ENCODE peak calls at places on chromosomes 2 and 18, in ten cellular contexts. W is activated T-helper 1 cell treated with anti-CD3 and anti-CD28 coated beads, Interleukin-12 subunit alpha, Interleukin-12 subunit beta, Interleukin-2, Interleukin-4 antibody, amounts not matched to agents 30 ng/mL and 10 ng/mL and 1 ng/mL, durations not matched to agents 14 hours and 24 hours and 36 hours; V is NCI-H748 treated with DMSO at 0.1 percent for 48 hours; R is amniotic stem cell; X is GM13977; Z is stimulated activated naive B cell treated with anti-CD40 and anti-IgM and Interleukin-4, amounts not matched to agents 10 μg/mL and 1 μg/mL and 100 μg/mL, for 72 hours; C is neural crest cell; I is GM12892; B is activated T-cell treated with anti-CD3 and anti-CD28 coated beads for 24 hours; H is CD8-positive, alpha-beta T cell. G is an unnamed sample.

GRCh38 chr2:239954166-239955085 is 70.7 kb downstream of the NDUFA10 start:
- DNase-seq in W (no peak), V (no peak), R (no peak), X (no peak), Z (no peak), C (no peak), I (no peak), B (no peak), H (no peak), G (no peak)

GRCh38 chr2:156379069-156379468 is 46.5 kb upstream of the NR4A2 start:
- DNase-seq in W (no peak), V (no peak), R (no peak), X (peak), Z (no peak), C (no peak), I (no peak), B (no peak), H (no peak), G (no peak)

GRCh38 chr2:170298861-170299429 is 121.0 kb downstream of the MYO3B start:
- DNase-seq in W (no peak), V (no peak), R (no peak), X (no peak), Z (no peak), C (no peak), I (no peak), B (no peak), H (no peak), G (no peak)

GRCh38 chr2:25286025-25286400 is 55.7 kb downstream of the DNMT3A start:
- DNase-seq in W (peak), V (no peak), R (no peak), X (peak), Z (no peak), C (no peak), I (peak), B (peak), H (peak), G (peak)

GRCh38 chr2:230512955-230513748 is 97.2 kb downstream of the SP100 start:
- DNase-seq in W (no peak), V (no peak), R (no peak), X (no peak), Z (no peak), C (no peak), I (no peak), B (no peak), H (no peak), G (no peak)

GRCh38 chr2:164430166-164430783 is 191.0 kb downstream of the GRB14 start:
- DNase-seq in W (no peak), V (peak), R (peak), X (no peak), Z (no peak), C (peak), I (no peak), B (no peak), H (no peak), G (no peak)

GRCh38 chr18:71189581-71189980 is 900.7 kb downstream of the SOCS6 start:
- DNase-seq in W (no peak), V (no peak), R (no peak), X (no peak), Z (no peak), C (no peak), I (no peak), B (no peak), H (no peak), G (no peak)

GRCh38 chr2:47016172-47016913 is 100.7 kb upstream of the MCFD2 start:
- DNase-seq in W (no peak), V (no peak), R (peak), X (no peak), Z (no peak), C (no peak), I (no peak), B (no peak), H (no peak), G (no peak)

GRCh38 chr2:165067958-165068612 is 112.8 kb upstream of the SLC38A11 start:
- DNase-seq in W (no peak), V (peak), R (no peak), X (no peak), Z (no peak), C (peak), I (no peak), B (no peak), H (no peak), G (no peak)

GRCh38 chr2:128026422-128027277 is 1.2 kb downstream of the SAP130 start:
- DNase-seq in W (peak), V (no peak), R (no peak), X (no peak), Z (no peak), C (no peak), I (no peak), B (no peak), H (no peak), G (no peak)

GRCh38 chr18:48388478-48388877 is 20.7 kb downstream of the ZBTB7C start:
- DNase-seq in W (no peak), V (no peak), R (no peak), X (no peak), Z (no peak), C (no peak), I (no peak), B (no peak), H (no peak), G (no peak)

GRCh38 chr2:8575011-8575750 is 106.7 kb upstream of the ID2 start:
- DNase-seq in W (no peak), V (no peak), R (no peak), X (no peak), Z (peak), C (no peak), I (no peak), B (no peak), H (peak), G (peak)

GRCh38 chr2:138291805-138292204 is 209.8 kb upstream of the SPOPL start:
- DNase-seq in W (no peak), V (no peak), R (no peak), X (no peak), Z (no peak), C (no peak), I (no peak), B (no peak), H (no peak), G (no peak)

GRCh38 chr2:209636066-209636465 is 135.6 kb upstream of the UNC80 start:
- DNase-seq in W (no peak), V (no peak), R (no peak), X (no peak), Z (no peak), C (no peak), I (no peak), B (no peak), H (no peak), G (no peak)

GRCh38 chr18:12921178-12921577 is 26.6 kb upstream of the SEH1L start:
- DNase-seq in W (no peak), V (no peak), R (no peak), X (peak), Z (no peak), C (no peak), I (no peak), B (no peak), H (peak), G (no peak)